ENCODE peak calls at places on chromosome 21, in six cellular contexts. One of them, this sample, is unnamed.

GRCh38 chr21:41361053-41361785 is 608 bp upstream of the MX2 start:
- DNase-seq in fibroblast of villous mesenchyme: no peak
- DNase-seq in A673: no peak
- DNase-seq in lower lobe of right lung: no peak
- DNase-seq in osteoblast: no peak
- DNase-seq in GM06990: no peak
- DNase-seq in this sample: no peak

GRCh38 chr21:37045556-37045955 is 27.3 kb downstream of the PIGP start:
- DNase-seq in osteoblast: no peak
- DNase-seq in A673: no peak
- DNase-seq in lower lobe of right lung: no peak
- DNase-seq in GM06990: no peak
- DNase-seq in fibroblast of villous mesenchyme: peak; percentile 60
- DNase-seq in this sample: no peak

GRCh38 chr21:42860345-42860744 is 19.0 kb downstream of the WDR4 start:
- DNase-seq in GM06990: no peak
- DNase-seq in A673: no peak
- DNase-seq in fibroblast of villous mesenchyme: no peak
- DNase-seq in osteoblast: no peak
- DNase-seq in lower lobe of right lung: no peak
- DNase-seq in this sample: peak; percentile 39

GRCh38 chr21:14913576-14914146 is 151.1 kb downstream of the NRIP1 start:
- DNase-seq in osteoblast: no peak
- DNase-seq in A673: no peak
- DNase-seq in GM06990: no peak
- DNase-seq in lower lobe of right lung: no peak
- DNase-seq in fibroblast of villous mesenchyme: no peak
- DNase-seq in this sample: no peak

GRCh38 chr21:16330340-16331319 is 600.8 kb downstream of the USP25 start:
- DNase-seq in lower lobe of right lung: no peak
- DNase-seq in osteoblast: peak; percentile 56
- DNase-seq in fibroblast of villous mesenchyme: peak; percentile 77
- DNase-seq in A673: peak; percentile 65
- DNase-seq in GM06990: no peak
- DNase-seq in this sample: no peak

GRCh38 chr21:41316200-41316599 is 401 bp upstream of the FAM3B start:
- DNase-seq in fibroblast of villous mesenchyme: no peak
- DNase-seq in osteoblast: peak; percentile 64
- DNase-seq in GM06990: no peak
- DNase-seq in lower lobe of right lung: no peak
- DNase-seq in A673: no peak
- DNase-seq in this sample: no peak

GRCh38 chr21:46424062-46424591 is 34.6 kb upstream of the DIP2A start:
- DNase-seq in A673: no peak
- DNase-seq in osteoblast: peak; percentile 84
- DNase-seq in fibroblast of villous mesenchyme: no peak
- DNase-seq in GM06990: no peak
- DNase-seq in lower lobe of right lung: peak; percentile 45
- DNase-seq in this sample: peak; percentile 82

GRCh38 chr21:28252923-28253322 is 739.8 kb downstream of the LTN1 start:
- DNase-seq in lower lobe of right lung: no peak
- DNase-seq in osteoblast: no peak
- DNase-seq in GM06990: no peak
- DNase-seq in fibroblast of villous mesenchyme: no peak
- DNase-seq in A673: no peak
- DNase-seq in this sample: no peak

GRCh38 chr21:32807717-32808380 is 36.3 kb upstream of the PAXBP1 start:
- DNase-seq in osteoblast: peak; percentile 56
- DNase-seq in A673: peak; percentile 79
- DNase-seq in fibroblast of villous mesenchyme: peak; percentile 28
- DNase-seq in lower lobe of right lung: no peak
- DNase-seq in GM06990: no peak
- DNase-seq in this sample: no peak

GRCh38 chr21:31558839-31559367 is 100.6 kb upstream of the SOD1 start:
- DNase-seq in osteoblast: peak; percentile 99
- DNase-seq in lower lobe of right lung: peak; percentile 77
- DNase-seq in fibroblast of villous mesenchyme: peak; percentile 60
- DNase-seq in A673: peak; percentile 95
- DNase-seq in GM06990: peak; percentile 84
- DNase-seq in this sample: peak; percentile 99

GRCh38 chr21:19065164-19065563 is 661.6 kb upstream of the TMPRSS15 start:
- DNase-seq in fibroblast of villous mesenchyme: no peak
- DNase-seq in osteoblast: no peak
- DNase-seq in A673: no peak
- DNase-seq in lower lobe of right lung: no peak
- DNase-seq in GM06990: no peak
- DNase-seq in this sample: no peak

GRCh38 chr21:43295016-43295958 is 126.5 kb downstream of the CRYAA start:
- DNase-seq in fibroblast of villous mesenchyme: no peak
- DNase-seq in GM06990: no peak
- DNase-seq in lower lobe of right lung: peak; percentile 39
- DNase-seq in osteoblast: no peak
- DNase-seq in A673: no peak
- DNase-seq in this sample: no peak

GRCh38 chr21:42343963-42344510 is 6.8 kb downstream of the TFF2 start:
- DNase-seq in lower lobe of right lung: no peak
- DNase-seq in GM06990: no peak
- DNase-seq in fibroblast of villous mesenchyme: no peak
- DNase-seq in A673: no peak
- DNase-seq in osteoblast: no peak
- DNase-seq in this sample: no peak

GRCh38 chr21:32193066-32193465 is 85.8 kb downstream of the MIS18A start:
- DNase-seq in A673: no peak
- DNase-seq in lower lobe of right lung: no peak
- DNase-seq in osteoblast: no peak
- DNase-seq in fibroblast of villous mesenchyme: no peak
- DNase-seq in GM06990: no peak
- DNase-seq in this sample: no peak

GRCh38 chr21:40732998-40733397 is 114.0 kb downstream of the DSCAM start:
- DNase-seq in GM06990: no peak
- DNase-seq in osteoblast: no peak
- DNase-seq in fibroblast of villous mesenchyme: no peak
- DNase-seq in A673: no peak
- DNase-seq in lower lobe of right lung: no peak
- DNase-seq in this sample: no peak

GRCh38 chr21:41684381-41685245 is 82.2 kb downstream of the RIPK4 start:
- DNase-seq in osteoblast: peak; percentile 90
- DNase-seq in lower lobe of right lung: no peak
- DNase-seq in GM06990: no peak
- DNase-seq in fibroblast of villous mesenchyme: peak; percentile 54
- DNase-seq in A673: no peak
- DNase-seq in this sample: peak; percentile 41

GRCh38 chr21:31143021-31143420 is 104.7 kb upstream of the KRTAP19-8 start:
- DNase-seq in osteoblast: no peak
- DNase-seq in GM06990: no peak
- DNase-seq in A673: no peak
- DNase-seq in lower lobe of right lung: no peak
- DNase-seq in fibroblast of villous mesenchyme: no peak
- DNase-seq in this sample: no peak

GRCh38 chr21:26137379-26138060 is 33.0 kb downstream of the APP start:
- DNase-seq in fibroblast of villous mesenchyme: no peak
- DNase-seq in A673: no peak
- DNase-seq in GM06990: no peak
- DNase-seq in osteoblast: no peak
- DNase-seq in lower lobe of right lung: no peak
- DNase-seq in this sample: no peak

GRCh38 chr21:45971487-45972352 is 9.8 kb upstream of the COL6A1 start:
- DNase-seq in GM06990: no peak
- DNase-seq in fibroblast of villous mesenchyme: peak; percentile 94
- DNase-seq in osteoblast: peak; percentile 96
- DNase-seq in lower lobe of right lung: peak; percentile 57
- DNase-seq in A673: peak; percentile 67
- DNase-seq in this sample: peak; percentile 63

GRCh38 chr21:45787371-45787770 is 143.8 kb downstream of the PCBP3 start:
- DNase-seq in A673: no peak
- DNase-seq in GM06990: no peak
- DNase-seq in lower lobe of right lung: no peak
- DNase-seq in fibroblast of villous mesenchyme: no peak
- DNase-seq in osteoblast: no peak
- DNase-seq in this sample: no peak

GRCh38 chr21:30620080-30620479 is 347 bp upstream of the KRTAP20-4 start:
- DNase-seq in A673: no peak
- DNase-seq in lower lobe of right lung: no peak
- DNase-seq in osteoblast: no peak
- DNase-seq in fibroblast of villous mesenchyme: no peak
- DNase-seq in GM06990: no peak
- DNase-seq in this sample: no peak

DNA sequence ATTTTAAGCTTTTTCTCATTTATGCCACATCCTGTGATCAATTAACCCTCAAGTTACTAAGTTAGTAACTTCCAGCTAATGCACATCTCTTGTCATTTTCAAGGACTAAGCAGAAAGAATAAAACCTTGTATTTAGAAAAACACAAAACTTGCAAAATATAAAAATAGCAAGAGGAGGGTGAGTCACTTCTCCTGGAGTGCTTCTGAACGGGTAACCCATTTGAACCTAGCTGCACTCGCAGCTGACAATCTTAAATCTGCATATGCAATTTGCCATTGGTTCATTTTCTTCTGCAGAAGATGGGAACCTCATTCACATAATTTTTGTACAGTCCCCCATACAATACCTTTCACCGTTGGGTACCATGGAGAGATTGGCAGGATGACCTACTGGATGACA is 500.4 kb downstream of the SETD4 start:
- DNase-seq in lower lobe of right lung: no peak
- DNase-seq in osteoblast: peak; percentile 38
- DNase-seq in A673: no peak
- DNase-seq in GM06990: no peak
- DNase-seq in fibroblast of villous mesenchyme: peak; percentile 60
- DNase-seq in this sample: no peak
- H3K4me3 ChIP-seq in lower lobe of right lung: no peak overlapping the region
- H3K4me3 ChIP-seq in osteoblast: no peak overlapping the region
- H3K4me3 ChIP-seq in A673: no peak overlapping the region
- H3K4me3 ChIP-seq in GM06990: no peak overlapping the region
- H3K4me3 ChIP-seq in fibroblast of villous mesenchyme: no peak overlapping the region
- H3K4me3 ChIP-seq in this sample: no peak overlapping the region

DNA sequence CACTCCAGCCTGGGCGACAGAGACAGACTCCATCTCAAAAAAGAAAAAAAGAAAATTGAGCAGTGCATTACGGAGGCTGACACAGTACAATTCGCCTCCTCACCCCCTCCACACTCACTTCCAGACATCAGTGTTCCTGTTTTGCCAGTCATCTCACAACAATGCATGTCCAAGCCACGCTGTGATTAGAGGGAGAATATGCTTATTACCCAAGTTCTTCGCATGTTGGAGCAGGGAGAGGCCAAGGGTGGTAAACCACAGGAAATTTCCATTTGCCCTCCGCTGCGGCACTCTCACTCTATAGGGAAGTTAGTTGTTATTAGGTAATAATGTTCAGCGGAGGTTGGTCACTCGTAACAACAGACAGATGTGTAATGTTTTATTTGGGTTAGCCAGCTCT is 32.9 kb downstream of the KCNJ15 start:
- DNase-seq in fibroblast of villous mesenchyme: peak; percentile 99
- DNase-seq in lower lobe of right lung: peak; percentile 80
- DNase-seq in A673: peak; percentile 1
- DNase-seq in osteoblast: peak; percentile 90
- DNase-seq in GM06990: no peak
- DNase-seq in this sample: no peak
- H3K4me3 ChIP-seq in fibroblast of villous mesenchyme: no peak overlapping the region
- H3K4me3 ChIP-seq in lower lobe of right lung: no peak overlapping the region
- H3K4me3 ChIP-seq in A673: no peak overlapping the region
- H3K4me3 ChIP-seq in osteoblast: no peak overlapping the region
- H3K4me3 ChIP-seq in GM06990: no peak overlapping the region
- H3K4me3 ChIP-seq in this sample: no peak overlapping the region

DNA sequence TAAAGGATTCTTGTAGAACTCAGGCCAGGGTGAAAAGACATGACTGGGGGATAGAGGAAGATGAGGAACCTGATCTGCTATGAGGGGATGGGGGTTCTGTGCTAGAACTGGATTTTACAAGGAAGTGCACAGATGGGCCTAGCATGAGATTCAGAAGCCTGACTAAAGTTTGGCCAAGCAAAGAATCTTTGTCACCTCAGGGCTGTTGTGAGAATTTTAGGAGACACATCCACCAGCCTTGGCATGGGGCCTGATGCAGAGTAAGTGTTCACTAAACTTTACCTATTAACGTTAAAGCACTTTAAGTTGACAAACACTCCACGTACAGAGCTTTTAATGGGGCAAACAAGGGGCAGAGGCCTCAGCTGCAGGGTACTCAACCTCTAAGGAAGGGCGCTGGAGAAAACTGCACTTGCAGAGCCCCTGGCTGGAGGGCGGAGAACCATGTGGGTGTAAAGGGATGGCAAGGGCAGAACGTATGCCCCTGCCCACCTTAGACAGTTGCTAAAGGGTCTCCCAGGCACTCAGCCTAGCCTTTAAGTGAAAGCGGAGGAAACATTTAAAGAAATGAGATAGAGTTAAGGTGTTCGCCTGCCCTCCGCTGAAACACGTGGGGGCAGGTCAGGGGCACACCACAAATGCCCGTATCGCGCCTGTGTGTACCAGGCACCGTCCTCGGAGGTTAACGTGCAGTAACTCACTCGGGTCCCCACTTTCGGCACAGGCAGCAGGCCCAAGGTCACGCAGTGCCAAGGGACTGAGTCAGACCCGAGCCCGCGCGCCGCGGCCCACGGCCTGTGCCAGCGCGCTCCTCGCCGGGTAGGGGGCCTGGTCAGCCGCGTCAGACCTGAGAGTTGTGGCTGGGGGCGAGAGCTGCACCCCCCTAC is 990 bp upstream of the MRPS6 start:
- DNase-seq in fibroblast of villous mesenchyme: no peak
- DNase-seq in osteoblast: no peak
- DNase-seq in lower lobe of right lung: no peak
- DNase-seq in GM06990: peak; percentile 16
- DNase-seq in A673: no peak
- DNase-seq in this sample: no peak
- H3K4me3 ChIP-seq in fibroblast of villous mesenchyme: peak overlapping the region; percentile 57
- H3K4me3 ChIP-seq in osteoblast: peak overlapping the region; percentile 76
- H3K4me3 ChIP-seq in lower lobe of right lung: peak overlapping the region; percentile 73
- H3K4me3 ChIP-seq in GM06990: peak overlapping the region; percentile 63
- H3K4me3 ChIP-seq in A673: peak overlapping the region; percentile 56
- H3K4me3 ChIP-seq in this sample: peak overlapping the region; percentile 57

DNA sequence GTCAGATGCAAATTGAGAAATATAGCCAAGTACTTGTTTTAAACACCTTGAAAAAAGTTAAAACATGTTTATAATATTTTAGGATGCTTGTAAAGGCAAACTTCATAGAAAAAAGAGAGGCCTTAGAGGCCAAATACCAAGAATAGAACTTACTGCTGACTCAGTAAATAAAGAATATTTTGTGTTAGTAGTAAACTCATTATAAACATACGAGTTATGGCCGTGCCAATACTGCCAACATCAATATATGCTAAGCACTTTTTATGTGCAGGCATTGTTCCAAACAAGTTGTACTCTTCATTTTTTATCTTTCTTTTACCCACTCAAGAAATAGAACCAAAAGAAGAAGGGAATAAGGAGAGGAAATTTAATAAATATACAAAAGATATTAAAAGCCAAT is 705.9 kb upstream of the NCAM2 start:
- DNase-seq in GM06990: no peak
- DNase-seq in A673: no peak
- DNase-seq in osteoblast: no peak
- DNase-seq in lower lobe of right lung: no peak
- DNase-seq in fibroblast of villous mesenchyme: no peak
- DNase-seq in this sample: no peak
- H3K4me3 ChIP-seq in GM06990: no peak overlapping the region
- H3K4me3 ChIP-seq in A673: no peak overlapping the region
- H3K4me3 ChIP-seq in osteoblast: no peak overlapping the region
- H3K4me3 ChIP-seq in lower lobe of right lung: no peak overlapping the region
- H3K4me3 ChIP-seq in fibroblast of villous mesenchyme: no peak overlapping the region
- H3K4me3 ChIP-seq in this sample: no peak overlapping the region

This sample was measured in H7.